ENCODE peak calls at places on chromosomes 1 and 21, in four cellular contexts. E is activated CD4-positive, alpha-beta memory T cell treated with anti-CD3 and anti-CD28 coated beads, Interleukin-2, amount 10 ng/mL, durations not matched to agents 7 days and 5 days; Y is GM18507; Q is NCI-H1694 treated with DMSO at 0.1 percent for 48 hours. X is an unnamed sample.

GRCh38 chr1:30732277-30732996 is 9.1 kb upstream of the MATN1 start:
- DNase-seq in E (no peak), Y (no peak), Q (no peak), X (no peak)

GRCh38 chr1:100265562-100265930 is 470 bp upstream of the RTCA start:
- DNase-seq in E (no peak), Y (no peak), Q (peak), X (no peak)

GRCh38 chr1:63730211-63730610 is 43.6 kb upstream of the ROR1 start:
- DNase-seq in E (no peak), Y (no peak), Q (no peak), X (no peak)

GRCh38 chr1:160429125-160429551 is 28.8 kb downstream of the VANGL2 start:
- DNase-seq in E (peak), Y (no peak), Q (no peak), X (no peak)

GRCh38 chr1:10693152-10693496 is 103.3 kb downstream of the CASZ1 start:
- DNase-seq in E (no peak), Y (no peak), Q (no peak), X (no peak)

GRCh38 chr1:185821612-185822385 is 87.6 kb downstream of the HMCN1 start:
- DNase-seq in E (no peak), Y (no peak), Q (no peak), X (no peak)

GRCh38 chr1:204286323-204286714 is 72.5 kb upstream of the GOLT1A start:
- DNase-seq in E (no peak), Y (no peak), Q (no peak), X (no peak)

GRCh38 chr1:55623339-55623738 is 408.2 kb upstream of the USP24 start:
- DNase-seq in E (no peak), Y (no peak), Q (no peak), X (no peak)

GRCh38 chr1:196115641-196116040 is 492.6 kb downstream of the KCNT2 start:
- DNase-seq in E (no peak), Y (no peak), Q (no peak), X (no peak)

GRCh38 chr1:2229032-2229920 is 1.2 kb downstream of the SKI start:
- DNase-seq in E (peak), Y (no peak), Q (peak), X (no peak)

GRCh38 chr1:114746450-114747121 is 11.2 kb downstream of the CSDE1 start:
- DNase-seq in E (no peak), Y (no peak), Q (no peak), X (no peak)

GRCh38 chr1:57485643-57486042 is 61.8 kb upstream of the DAB1 start:
- DNase-seq in E (no peak), Y (no peak), Q (no peak), X (no peak)

GRCh38 chr1:168654198-168654910 is 74.7 kb downstream of the DPT start:
- DNase-seq in E (no peak), Y (no peak), Q (no peak), X (no peak)

GRCh38 chr1:32114420-32114819 is 6.6 kb downstream of the KPNA6 start:
- DNase-seq in E (no peak), Y (no peak), Q (no peak), X (no peak)

GRCh38 chr1:181100015-181100905 is 11.8 kb downstream of the IER5 start:
- DNase-seq in E (peak), Y (no peak), Q (no peak), X (no peak)

GRCh38 chr21:23223882-23224281 is 2225.7 kb downstream of the NCAM2 start:
- DNase-seq in E (no peak), Y (no peak), Q (no peak), X (no peak)

GRCh38 chr1:28291711-28292110 is 32.4 kb downstream of the SESN2 start:
- DNase-seq in E (no peak), Y (no peak), Q (no peak), X (no peak)

GRCh38 chr1:14924012-14924452 is 229.5 kb upstream of the TMEM51 start:
- DNase-seq in E (peak), Y (peak), Q (no peak), X (no peak)

GRCh38 chr1:17538428-17539130 is 919 bp upstream of the ARHGEF10L start:
- DNase-seq in E (no peak), Y (no peak), Q (no peak), X (no peak)

GRCh38 chr1:245051349-245052221 is 103.2 kb upstream of the KIF26B start:
- DNase-seq in E (peak), Y (no peak), Q (no peak), X (no peak)

GRCh38 chr1:118716775-118717174 is 271.4 kb downstream of the TBX15 start:
- DNase-seq in E (no peak), Y (no peak), Q (no peak), X (no peak)

GRCh38 chr1:67609572-67609939 is 75.4 kb upstream of the GADD45A start:
- DNase-seq in E (no peak), Y (no peak), Q (no peak), X (no peak)

GRCh38 chr1:203325418-203326091 is 20.2 kb downstream of the BTG2 start:
- DNase-seq in E (no peak), Y (no peak), Q (peak), X (no peak)

GRCh38 chr1:28031173-28031572 is 57.2 kb downstream of the EYA3 start:
- DNase-seq in E (no peak), Y (no peak), Q (no peak), X (no peak)

GRCh38 chr1:201267481-201268229 is 15.7 kb upstream of the PKP1 start:
- DNase-seq in E (peak), Y (no peak), Q (no peak), X (no peak)

GRCh38 chr1:175914115-175914514 is 170.7 kb upstream of the TNR start:
- DNase-seq in E (no peak), Y (no peak), Q (no peak), X (no peak)

GRCh38 chr1:201556841-201557571 is 18.1 kb downstream of the NAV1 start:
- DNase-seq in E (no peak), Y (no peak), Q (no peak), X (no peak)

GRCh38 chr1:205538211-205538840 is 33.9 kb downstream of the CDK18 start:
- DNase-seq in E (no peak), Y (no peak), Q (no peak), X (no peak)

GRCh38 chr1:206513312-206514111 is 6.2 kb downstream of the RASSF5 start:
- DNase-seq in E (no peak), Y (no peak), Q (peak), X (no peak)

GRCh38 chr1:91741301-91741700 is 144.7 kb downstream of the TGFBR3 start:
- DNase-seq in E (no peak), Y (no peak), Q (no peak), X (no peak)

GRCh38 chr1:23010734-23011449 is 4.8 kb downstream of the TEX46 start:
- DNase-seq in E (no peak), Y (no peak), Q (no peak), X (no peak)

GRCh38 chr1:215970406-215970805 is 403.3 kb downstream of the KCTD3 start:
- DNase-seq in E (no peak), Y (no peak), Q (no peak), X (no peak)

GRCh38 chr1:15212216-15212988 is 34.6 kb upstream of the FHAD1 start:
- DNase-seq in E (no peak), Y (no peak), Q (no peak), X (no peak)

GRCh38 chr1:65255088-65256050 is 54.0 kb upstream of the DNAJC6 start:
- DNase-seq in E (no peak), Y (no peak), Q (no peak), X (no peak)

GRCh38 chr1:231937013-231937754 is 310.6 kb downstream of the DISC1 start:
- DNase-seq in E (no peak), Y (no peak), Q (peak), X (no peak)

GRCh38 chr21:46114963-46115362 is 17.1 kb downstream of the COL6A2 start:
- DNase-seq in E (no peak), Y (no peak), Q (no peak), X (no peak)

GRCh38 chr1:40898434-40898900 is 36.3 kb upstream of the CITED4 start:
- DNase-seq in E (no peak), Y (no peak), Q (no peak), X (no peak)